ENCODE peak calls at places on chromosomes 3 and 15, in six cellular contexts. T, C, V, D, Z and A are unnamed samples.
A peak's percentile ranks its signal among the peaks of the same experiment; 100 is the strongest.

GRCh38 chr3:173690542-173690941 is 293.0 kb downstream of the NLGN1 start:
- DNase-seq in Z (no peak), D (no peak), T (no peak), C (no peak), V (no peak), A (peak; percentile 35)

GRCh38 chr3:50523170-50523865 is 19.9 kb upstream of the CACNA2D2 start:
- DNase-seq in C (no peak), V (no peak), D (no peak), Z (no peak), T (no peak), A (no peak)

GRCh38 chr15:74399511-74400312 is 32.3 kb upstream of the CYP11A1 start:
- DNase-seq in C (no peak), Z (peak; percentile 33), V (no peak), T (no peak), D (peak; percentile 16), A (peak; percentile 87)

GRCh38 chr3:14784087-14784596 is 34.6 kb upstream of the FGD5 start:
- DNase-seq in V (no peak), C (no peak), Z (no peak), D (no peak), T (no peak), A (no peak)

GRCh38 chr15:31280037-31280830 is 46.4 kb upstream of the KLF13 start:
- DNase-seq in D (no peak), C (no peak), V (peak; percentile 46), Z (no peak), T (peak; percentile 67), A (no peak)

GRCh38 chr15:40493089-40493840 is 22.5 kb downstream of the CHST14 start:
- DNase-seq in C (no peak), V (no peak), T (no peak), Z (no peak), D (no peak), A (peak; percentile 55)

GRCh38 chr3:45218578-45219390 is 7.3 kb downstream of the TMEM158 start:
- DNase-seq in C (no peak), T (no peak), D (no peak), Z (no peak), V (no peak), A (peak; percentile 81)

GRCh38 chr15:76058714-76059319 is 968 bp upstream of the TMEM266 start:
- DNase-seq in T (peak; percentile 7), V (no peak), C (peak; percentile 4), D (peak; percentile 60), Z (no peak), A (peak; percentile 26)

GRCh38 chr15:78174398-78174797 is 25.2 kb downstream of the IDH3A start:
- DNase-seq in C (no peak), V (no peak), Z (no peak), T (no peak), D (no peak), A (no peak)

GRCh38 chr3:25679642-25680302 is 15.1 kb upstream of the TOP2B start:
- DNase-seq in Z (no peak), V (no peak), D (no peak), C (no peak), T (no peak), A (no peak)